ENCODE peak calls at places on chromosomes 4 and X, in eight cellular contexts. P, V, B, L, R, G, F and N are unnamed samples.

GRCh38 chrX:9668537-9668936 is 97.1 kb downstream of the GPR143 start:
- DNase-seq in F (no peak), L (no peak), R (no peak), G (no peak), B (no peak), P (no peak), V (peak), N (no peak)

GRCh38 chr4:1992468-1993168 is 16.2 kb downstream of the NELFA start:
- DNase-seq in P (peak), G (no peak), F (no peak), R (no peak), L (no peak), V (no peak), B (no peak), N (no peak)

GRCh38 chr4:153485374-153485773 is 19.2 kb downstream of the TMEM131L start:
- DNase-seq in L (no peak), P (no peak), B (no peak), F (no peak), R (no peak), V (no peak), G (no peak), N (no peak)

GRCh38 chr4:65033899-65034298 is 624.6 kb upstream of the TECRL start:
- DNase-seq in F (no peak), R (no peak), P (no peak), L (no peak), G (no peak), B (no peak), V (no peak), N (no peak)

GRCh38 chr4:84677995-84678394 is 95.1 kb downstream of the CDS1 start:
- DNase-seq in L (no peak), B (no peak), P (no peak), G (no peak), R (no peak), F (no peak), V (no peak), N (no peak)

GRCh38 chrX:11481035-11481434 is 184.7 kb downstream of the ARHGAP6 start:
- DNase-seq in B (no peak), R (no peak), V (no peak), L (no peak), P (no peak), G (no peak), F (no peak), N (no peak)

GRCh38 chr4:27666943-27667342 is 806.3 kb downstream of the STIM2 start:
- DNase-seq in L (no peak), V (peak), R (no peak), B (no peak), P (no peak), F (no peak), G (no peak), N (no peak)

GRCh38 chrX:119692241-119693031 is 532 bp downstream of the SEPTIN6 start:
- DNase-seq in R (peak), L (no peak), G (peak), F (peak), B (peak), P (no peak), V (peak), N (peak)

GRCh38 chrX:119790977-119791436 is 423 bp downstream of the RPL39 start:
- DNase-seq in F (peak), L (no peak), G (peak), V (peak), P (no peak), R (peak), B (no peak), N (peak)

GRCh38 chr4:55124337-55125076 is 888 bp downstream of the KDR start:
- DNase-seq in P (no peak), R (no peak), L (no peak), F (no peak), B (no peak), G (no peak), V (peak), N (peak)

GRCh38 chr4:84481879-84482245 is 17.2 kb downstream of the NKX6-1 start:
- DNase-seq in G (no peak), R (no peak), V (no peak), F (no peak), L (no peak), B (no peak), P (no peak), N (no peak)

GRCh38 chrX:10797493-10797892 is 177.1 kb upstream of the MID1 start:
- DNase-seq in B (no peak), V (peak), R (no peak), P (no peak), L (no peak), G (no peak), F (no peak), N (no peak)

GRCh38 chr4:95432466-95432865 is 116.3 kb downstream of the UNC5C start:
- DNase-seq in G (no peak), V (no peak), R (no peak), P (no peak), F (no peak), L (no peak), B (no peak), N (no peak)

GRCh38 chr4:112854420-112854819 is 195.0 kb upstream of the ANK2 start:
- DNase-seq in F (no peak), R (no peak), G (no peak), B (no peak), P (no peak), L (no peak), V (no peak), N (no peak)

GRCh38 chr4:7021930-7022658 is 21.1 kb upstream of the TADA2B start:
- DNase-seq in L (peak), V (peak), P (no peak), F (no peak), G (no peak), R (no peak), B (no peak), N (no peak)

GRCh38 chrX:70970482-70970999 is 39.6 kb upstream of the SLC7A3 start:
- DNase-seq in V (peak), F (peak), P (no peak), B (no peak), R (peak), G (peak), L (no peak), N (no peak)

GRCh38 chr4:148227147-148227546 is 215.1 kb downstream of the NR3C2 start:
- DNase-seq in R (no peak), B (no peak), P (no peak), F (no peak), V (no peak), G (no peak), L (no peak), N (no peak)

GRCh38 chr4:155509619-155510018 is 132.9 kb upstream of the MAP9 start:
- DNase-seq in L (no peak), V (peak), R (no peak), P (no peak), G (no peak), B (no peak), F (no peak), N (no peak)

GRCh38 chr4:164440196-164440595 is 313.7 kb upstream of the SMIM31 start:
- DNase-seq in V (peak), P (no peak), F (no peak), G (no peak), L (peak), R (no peak), B (no peak), N (no peak)

GRCh38 chr4:72320185-72320948 is 248.7 kb downstream of the ADAMTS3 start:
- DNase-seq in V (no peak), G (no peak), B (no peak), P (no peak), F (no peak), R (no peak), L (no peak), N (no peak)

GRCh38 chrX:9184231-9184630 is 150.3 kb upstream of the FAM9B start:
- DNase-seq in P (no peak), B (no peak), L (no peak), R (no peak), V (no peak), F (no peak), G (no peak), N (no peak)

GRCh38 chr4:83629945-83630684 is 94.2 kb downstream of the GPAT3 start:
- DNase-seq in P (no peak), L (no peak), F (no peak), R (no peak), B (no peak), V (peak), G (no peak), N (peak)

GRCh38 chr4:171017596-171017995 is 795.6 kb upstream of the GALNTL6 start:
- DNase-seq in P (no peak), B (no peak), G (no peak), L (peak), F (no peak), V (no peak), R (no peak), N (no peak)

GRCh38 chr4:183903021-183903760 is 1.9 kb upstream of the STOX2 start:
- DNase-seq in R (no peak), B (no peak), G (no peak), F (no peak), P (no peak), L (no peak), V (no peak), N (no peak)

GRCh38 chr4:31701256-31701655 is 981.1 kb downstream of the PCDH7 start:
- DNase-seq in P (no peak), L (no peak), G (no peak), R (no peak), B (no peak), V (no peak), F (no peak), N (no peak)

GRCh38 chr4:112735474-112735951 is 98.6 kb downstream of the LARP7 start:
- DNase-seq in L (peak), G (no peak), V (no peak), P (no peak), B (no peak), F (no peak), R (no peak), N (no peak)

GRCh38 chr4:54498661-54499111 is 159.1 kb upstream of the KIT start:
- DNase-seq in F (no peak), G (no peak), B (no peak), P (no peak), R (no peak), L (peak), V (peak), N (no peak)

GRCh38 chr4:81722229-81722900 is 250.7 kb upstream of the RASGEF1B start:
- DNase-seq in B (no peak), V (no peak), G (no peak), F (no peak), P (no peak), L (no peak), R (peak), N (no peak)

GRCh38 chr4:163895369-163896005 is 401.0 kb downstream of the TMA16 start:
- DNase-seq in F (no peak), L (no peak), V (no peak), R (no peak), P (no peak), B (no peak), G (no peak), N (no peak)

GRCh38 chr4:142278171-142278570 is 567.9 kb downstream of the INPP4B start:
- DNase-seq in R (no peak), B (no peak), P (no peak), G (no peak), V (no peak), L (no peak), F (no peak), N (no peak)

GRCh38 chr4:98710831-98711230 is 52.4 kb upstream of the TSPAN5 start:
- DNase-seq in R (no peak), P (no peak), L (no peak), V (no peak), G (no peak), F (no peak), B (no peak), N (no peak)

GRCh38 chr4:173009129-173009823 is 159.3 kb upstream of the GALNT7 start:
- DNase-seq in P (no peak), L (no peak), F (no peak), B (no peak), R (peak), G (no peak), V (peak), N (no peak)

GRCh38 chrX:2373615-2374014 is 127.2 kb downstream of the DHRSX start:
- DNase-seq in V (no peak), B (no peak), R (no peak), P (no peak), F (no peak), G (no peak), L (no peak), N (no peak)

GRCh38 chr4:37891221-37892159 is 606 bp downstream of the TBC1D1 start:
- DNase-seq in R (no peak), V (peak), B (peak), F (peak), L (no peak), P (peak), G (no peak), N (peak)

GRCh38 chr4:13399257-13399656 is 84.9 kb downstream of the RAB28 start:
- DNase-seq in R (no peak), B (no peak), L (peak), G (no peak), V (no peak), P (no peak), F (no peak), N (no peak)

GRCh38 chr4:113511944-113512343 is 249.6 kb downstream of the CAMK2D start:
- DNase-seq in G (no peak), R (no peak), P (no peak), B (no peak), L (no peak), V (no peak), F (no peak), N (no peak)

GRCh38 chr4:108637856-108638255 is 12.5 kb upstream of the OSTC start:
- DNase-seq in F (no peak), B (no peak), V (no peak), L (no peak), P (no peak), R (no peak), G (no peak), N (no peak)

GRCh38 chrX:72080150-72080549 is 51.6 kb downstream of the RTL5 start:
- DNase-seq in R (no peak), V (no peak), B (no peak), F (no peak), P (no peak), L (no peak), G (no peak), N (no peak)

GRCh38 chr4:175779081-175779620 is 32.9 kb downstream of the GPM6A start:
- DNase-seq in L (no peak), F (no peak), V (no peak), P (no peak), R (no peak), B (no peak), G (no peak), N (no peak)